ENCODE peak calls at places on chromosome 22, in eight cellular contexts. G, F, I, T, L, P, E and O are unnamed samples. For H3K36me3, the result is how much of the 10 kb centered on the place peaks cover.

GRCh38 chr22:40857309-40857851 is 432 bp downstream of the XPNPEP3 start:
- DNase-seq in G (no peak), F (no peak), I (no peak), T (no peak), L (no peak), P (no peak), E (no peak), O (no peak)

GRCh38 chr22:48438096-48438495 is 1389.6 kb downstream of the BRD1 start:
- DNase-seq in G (no peak), F (no peak), I (peak), T (no peak), L (no peak), P (no peak), E (no peak), O (no peak)

GRCh38 chr22:27110985-27111451 is 453.6 kb downstream of the MIAT start:
- DNase-seq in G (no peak), F (peak), I (no peak), T (peak), L (peak), P (no peak), E (no peak), O (no peak)

GRCh38 chr22:35541254-35541748 is 670 bp downstream of the RASD2 start:
- DNase-seq in G (no peak), F (no peak), I (no peak), T (peak), L (peak), P (no peak), E (peak), O (no peak)

GRCh38 chr22:50282361-50283144 is 12.4 kb upstream of the MAPK11 start:
- DNase-seq in G (no peak), F (peak), I (peak), T (no peak), L (no peak), P (peak), E (peak), O (no peak)

GRCh38 chr22:49894321-49895072 is 23.7 kb downstream of the ALG12 start:
- DNase-seq in G (no peak), F (no peak), I (no peak), T (no peak), L (no peak), P (no peak), E (no peak), O (no peak)

GRCh38 chr22:33785283-33785991 is 134.8 kb downstream of the LARGE1 start:
- DNase-seq in G (no peak), F (peak), I (no peak), T (no peak), L (no peak), P (no peak), E (no peak), O (no peak)

GRCh38 chr22:50030315-50031188 is 18.0 kb upstream of the IL17REL start:
- DNase-seq in G (peak), F (peak), I (peak), T (peak), L (peak), P (peak), E (peak), O (peak)

GRCh38 chr22:42611076-42611475 is 3.6 kb downstream of the POLDIP3 start:
- DNase-seq in G (no peak), F (peak), I (no peak), T (no peak), L (no peak), P (no peak), E (no peak), O (no peak)

GRCh38 chr22:47570851-47571250 is 808.4 kb downstream of the TBC1D22A start:
- DNase-seq in G (no peak), F (no peak), I (no peak), T (no peak), L (no peak), P (no peak), E (no peak), O (no peak)

GRCh38 chr22:36913431-36914382 is at the start of gene CSF2RB:
- DNase-seq in G (no peak), F (no peak), I (peak), T (no peak), L (no peak), P (peak), E (no peak), O (no peak)

GRCh38 chr22:39422101-39422500 is 22.5 kb downstream of the TAB1 start:
- DNase-seq in G (no peak), F (no peak), I (no peak), T (no peak), L (no peak), P (no peak), E (no peak), O (no peak)

GRCh38 chr22:40418366-40419201 is 48.2 kb downstream of the SGSM3 start:
- DNase-seq in G (no peak), F (peak), I (no peak), T (no peak), L (peak), P (no peak), E (no peak), O (no peak)

GRCh38 chr22:41799486-41800347 is 762 bp upstream of the CCDC134 start:
- DNase-seq in G (no peak), F (no peak), I (peak), T (peak), L (peak), P (peak), E (peak), O (peak)

GRCh38 chr22:27512283-27512761 is 289.2 kb downstream of the MN1 start:
- DNase-seq in G (no peak), F (peak), I (peak), T (no peak), L (no peak), P (peak), E (no peak), O (no peak)

GRCh38 chr22:36162127-36163034 is 1.8 kb upstream of the APOL3 start:
- DNase-seq in G (peak), F (no peak), I (no peak), T (no peak), L (no peak), P (no peak), E (no peak), O (peak)

GRCh38 chr22:26199665-26200064 is 30.4 kb downstream of the SEZ6L start:
- DNase-seq in G (no peak), F (no peak), I (no peak), T (no peak), L (no peak), P (no peak), E (no peak), O (no peak)

DNA sequence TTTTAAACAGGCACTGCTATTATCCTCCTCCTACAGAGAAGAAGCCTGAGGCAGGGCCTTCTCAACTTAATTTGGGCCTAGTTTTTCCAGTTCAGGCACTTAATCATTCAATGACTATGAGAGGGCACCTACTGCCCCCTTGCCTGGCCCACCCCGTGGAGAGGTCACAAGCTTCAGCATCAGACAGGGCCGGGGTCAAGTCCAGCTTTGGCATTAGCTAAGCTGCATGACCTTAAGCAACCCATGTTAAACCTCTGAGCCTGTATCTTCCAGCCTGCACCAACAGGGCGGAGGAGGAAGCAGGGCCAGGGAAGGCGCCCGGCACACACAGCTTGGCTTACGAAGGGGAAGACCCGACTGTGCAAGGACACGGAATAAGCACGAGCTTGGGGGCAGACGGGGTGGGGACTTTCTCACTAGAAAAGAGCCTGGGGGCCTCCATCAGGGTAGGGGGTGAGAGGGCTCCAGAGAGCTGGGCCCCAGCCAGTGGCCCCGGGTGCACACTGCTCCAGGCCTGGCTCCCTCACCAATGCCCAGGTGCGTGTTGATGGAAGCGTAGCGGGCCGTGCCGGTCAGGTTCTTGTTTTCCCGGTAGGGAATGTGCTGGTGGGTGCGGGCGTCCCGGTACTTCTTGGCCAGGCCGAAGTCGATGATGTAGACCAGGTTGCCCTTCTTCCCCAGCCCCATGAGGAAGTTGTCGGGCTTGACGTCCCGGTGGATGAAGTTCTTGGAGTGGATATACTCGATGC is 16.9 kb downstream of the CSNK1E start:
- DNase-seq in G (no peak), F (no peak), I (no peak), T (no peak), L (no peak), P (no peak), E (no peak), O (no peak)
- H3K36me3 ChIP-seq in G (half or more), F (half or more), I (half or more), T (half or more), L (under half), P (half or more), E (under half), O (under half)

GRCh38 chr22:44741929-44742328 is 10.4 kb upstream of the ARHGAP8 start:
- DNase-seq in G (no peak), F (no peak), I (no peak), T (no peak), L (no peak), P (no peak), E (peak), O (no peak)

GRCh38 chr22:44743247-44743646 is 9.1 kb upstream of the ARHGAP8 start:
- DNase-seq in G (no peak), F (no peak), I (no peak), T (no peak), L (no peak), P (no peak), E (peak), O (no peak)

GRCh38 chr22:44746836-44747519 is 5.4 kb upstream of the ARHGAP8 start:
- DNase-seq in G (no peak), F (peak), I (no peak), T (no peak), L (no peak), P (peak), E (peak), O (no peak)

GRCh38 chr22:44746061-44746789 is 6.2 kb upstream of the ARHGAP8 start:
- DNase-seq in G (no peak), F (no peak), I (no peak), T (no peak), L (no peak), P (no peak), E (no peak), O (no peak)

GRCh38 chr22:44743804-44744211 is 8.6 kb upstream of the ARHGAP8 start:
- DNase-seq in G (no peak), F (peak), I (no peak), T (no peak), L (no peak), P (no peak), E (no peak), O (no peak)
- H3K36me3 ChIP-seq in G (under half), F (under half), I (under half), T (under half), L (under half), P (under half), E (under half), O (under half)

DNA sequence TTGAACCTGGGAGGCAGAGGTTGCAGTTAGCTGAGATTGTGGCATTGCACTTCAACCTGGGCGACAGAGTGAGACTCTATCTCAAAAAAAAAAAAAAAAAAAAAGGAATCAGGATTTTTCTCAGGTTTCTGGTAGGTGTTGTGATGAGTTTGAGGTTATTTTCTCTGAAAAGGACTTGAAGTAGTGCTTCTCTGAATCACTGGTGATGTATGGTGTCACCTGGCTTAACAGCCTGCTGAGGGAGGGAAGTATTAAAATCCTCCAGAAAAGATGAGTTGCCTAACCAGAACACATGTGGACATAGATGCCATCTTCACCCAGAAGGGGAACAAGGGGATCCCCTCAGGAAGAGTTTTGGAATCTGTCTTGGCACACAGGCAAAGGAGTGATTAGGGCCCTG is 20.1 kb downstream of the SMARCB1 start:
- DNase-seq in G (no peak), F (no peak), I (no peak), T (no peak), L (no peak), P (no peak), E (peak), O (no peak)
- H3K36me3 ChIP-seq in G (half or more), F (under half), I (half or more), T (under half), L (under half), P (half or more), E (under half), O (under half)

GRCh38 chr22:20086101-20086599 is 6.1 kb downstream of the DGCR8 start:
- DNase-seq in G (no peak), F (no peak), I (peak), T (no peak), L (no peak), P (no peak), E (peak), O (no peak)

GRCh38 chr22:20088263-20088648 is 8.2 kb downstream of the DGCR8 start:
- DNase-seq in G (no peak), F (no peak), I (peak), T (no peak), L (no peak), P (no peak), E (no peak), O (no peak)

GRCh38 chr22:20089226-20089976 is 9.4 kb downstream of the DGCR8 start:
- DNase-seq in G (no peak), F (no peak), I (peak), T (no peak), L (no peak), P (no peak), E (no peak), O (no peak)

GRCh38 chr22:20086763-20087162 is 6.7 kb downstream of the DGCR8 start:
- DNase-seq in G (no peak), F (no peak), I (peak), T (no peak), L (no peak), P (no peak), E (no peak), O (no peak)

GRCh38 chr22:20087319-20088262 is 7.5 kb downstream of the DGCR8 start:
- DNase-seq in G (no peak), F (no peak), I (peak), T (no peak), L (no peak), P (no peak), E (no peak), O (peak)
- H3K36me3 ChIP-seq in G (half or more), F (half or more), I (half or more), T (half or more), L (under half), P (half or more), E (under half), O (under half)

GRCh38 chr22:21771631-21771976 is 36.0 kb upstream of the YPEL1 start:
- DNase-seq in G (no peak), F (no peak), I (no peak), T (no peak), L (no peak), P (no peak), E (no peak), O (no peak)
- H3K36me3 ChIP-seq in G (half or more), F (half or more), I (half or more), T (under half), L (under half), P (half or more), E (under half), O (under half)

DNA sequence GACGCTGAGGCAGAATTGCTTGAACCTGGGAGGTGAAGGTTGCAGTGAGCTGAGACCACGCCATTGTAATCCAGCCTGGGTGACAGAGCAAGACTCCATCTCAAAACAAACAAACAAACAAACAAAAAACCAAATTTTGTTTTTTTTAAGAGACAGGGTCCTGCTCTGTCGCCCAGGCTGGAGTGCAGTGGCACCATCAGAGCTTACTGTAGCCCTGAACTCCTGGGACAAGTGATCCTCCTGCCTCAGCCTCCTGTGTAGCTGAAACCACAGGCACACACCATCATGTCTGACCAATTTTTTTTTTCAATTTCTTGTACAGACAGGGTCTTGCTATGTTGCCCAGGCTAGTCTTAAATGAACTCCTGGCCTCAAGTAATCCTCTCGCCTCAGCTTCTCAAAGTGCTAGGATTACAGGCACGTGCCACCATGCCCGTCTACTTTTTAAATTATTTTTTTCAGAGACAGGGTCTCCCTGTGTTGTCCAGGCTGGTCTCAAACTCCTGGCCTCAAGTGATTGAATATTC is 13.2 kb upstream of the PPM1F start:
- DNase-seq in G (no peak), F (no peak), I (no peak), T (no peak), L (no peak), P (no peak), E (no peak), O (no peak)
- H3K36me3 ChIP-seq in G (half or more), F (half or more), I (half or more), T (under half), L (under half), P (half or more), E (under half), O (under half)

GRCh38 chr22:29787371-29787980 is 20.3 kb downstream of the UQCR10 start:
- DNase-seq in G (no peak), F (no peak), I (no peak), T (no peak), L (no peak), P (no peak), E (no peak), O (no peak)
- H3K36me3 ChIP-seq in G (under half), F (under half), I (half or more), T (under half), L (under half), P (under half), E (under half), O (under half)